ENCODE peak calls at places on chromosome 9, in six cellular contexts. X, A, E, T, F and P are unnamed samples.

GRCh38 chr9:93154293-93154903 is 20.3 kb upstream of the NINJ1 start:
- DNase-seq in E (no peak), F (peak; percentile 71), X (peak; percentile 34), T (no peak), A (peak; percentile 26), P (peak; percentile 41)

GRCh38 chr9:18056269-18056992 is 417.5 kb upstream of the ADAMTSL1 start:
- DNase-seq in E (no peak), A (no peak), X (no peak), F (no peak), T (no peak), P (no peak)

GRCh38 chr9:124843635-124844034 is 9.6 kb upstream of the WDR38 start:
- DNase-seq in A (no peak), X (no peak), T (no peak), E (peak; percentile 80), F (no peak), P (no peak)

GRCh38 chr9:89536618-89537017 is 38.7 kb upstream of the SEMA4D start:
- DNase-seq in A (no peak), X (no peak), F (no peak), E (no peak), T (no peak), P (no peak)

GRCh38 chr9:84397151-84397728 is 56.7 kb upstream of the SLC28A3 start:
- DNase-seq in X (peak; percentile 27), A (peak; percentile 72), F (peak; percentile 68), T (peak; percentile 9), E (peak; percentile 74), P (peak; percentile 74)

GRCh38 chr9:133006731-133007352 is 24.0 kb upstream of the GTF3C5 start:
- DNase-seq in A (no peak), E (no peak), X (no peak), F (no peak), T (no peak), P (no peak)

GRCh38 chr9:107425110-107426025 is 64.2 kb downstream of the KLF4 start:
- DNase-seq in T (peak; percentile 40), A (peak; percentile 58), F (peak; percentile 34), X (peak; percentile 21), E (peak; percentile 43), P (peak; percentile 66)

GRCh38 chr9:32579706-32580331 is 6.9 kb upstream of the NDUFB6 start:
- DNase-seq in E (peak; percentile 70), A (peak; percentile 62), X (peak; percentile 84), T (peak; percentile 18), F (peak; percentile 77), P (peak; percentile 59)

GRCh38 chr9:28093141-28093540 is 519.9 kb upstream of the C9orf72 start:
- DNase-seq in T (no peak), E (no peak), A (no peak), F (no peak), X (no peak), P (no peak)

GRCh38 chr9:19149230-19149629 is 21.9 kb upstream of the PLIN2 start:
- DNase-seq in X (no peak), T (no peak), E (no peak), F (no peak), A (no peak), P (no peak)

GRCh38 chr9:128298535-128299482 is 22.7 kb downstream of the SWI5 start:
- DNase-seq in X (no peak), E (no peak), F (no peak), A (no peak), T (no peak), P (no peak)

GRCh38 chr9:127884427-127884911 is 7.0 kb upstream of the AK1 start:
- DNase-seq in A (peak; percentile 43), X (no peak), T (no peak), F (no peak), E (no peak), P (no peak)

GRCh38 chr9:16825971-16826370 is 44.5 kb downstream of the BNC2 start:
- DNase-seq in A (peak; percentile 91), F (no peak), E (peak; percentile 72), X (no peak), T (no peak), P (peak; percentile 90)

GRCh38 chr9:80906728-80907127 is 782.6 kb downstream of the TLE1 start:
- DNase-seq in E (no peak), F (no peak), A (no peak), T (no peak), X (no peak), P (no peak)

GRCh38 chr9:76634356-76635054 is 129.7 kb upstream of the PCA3 start:
- DNase-seq in F (no peak), T (no peak), A (peak; percentile 73), E (peak; percentile 68), X (no peak), P (peak; percentile 38)

GRCh38 chr9:18658764-18659705 is 185.1 kb downstream of the ADAMTSL1 start:
- DNase-seq in F (no peak), X (no peak), E (no peak), A (peak; percentile 85), T (no peak), P (peak; percentile 82)

GRCh38 chr9:103397868-103398600 is 402.9 kb downstream of the CYLC2 start:
- DNase-seq in E (peak; percentile 76), X (no peak), A (peak; percentile 0), T (no peak), F (peak; percentile 31), P (peak; percentile 0)

GRCh38 chr9:114953917-114954316 is 23.5 kb upstream of the TNFSF8 start:
- DNase-seq in A (peak; percentile 87), T (peak; percentile 41), E (peak; percentile 46), X (no peak), F (no peak), P (peak; percentile 86)

GRCh38 chr9:107487521-107488399 is 1.8 kb downstream of the KLF4 start:
- DNase-seq in T (no peak), F (no peak), E (no peak), X (no peak), A (peak; percentile 51), P (no peak)

GRCh38 chr9:132896906-132897305 is 18.2 kb downstream of the SPACA9 start:
- DNase-seq in A (no peak), T (no peak), E (no peak), X (no peak), F (no peak), P (no peak)

GRCh38 chr9:86246752-86247161 is 12.7 kb downstream of the C9orf153 start:
- DNase-seq in F (no peak), E (peak; percentile 41), T (peak; percentile 6), X (no peak), A (no peak), P (no peak)